ENCODE peak calls at places on chromosomes 2 and 18, in seven cellular contexts. Y is left ventricle myocardium inferior; X is left lung; V is CD8-positive, alpha-beta memory T cell; L is mesendoderm; K is upper lobe of right lung; S is adrenal gland. I is an unnamed sample.

GRCh38 chr2:86286518-86286917 is 50.9 kb downstream of the REEP1 start:
- DNase-seq in Y (no peak), X (no peak), V (no peak), L (no peak), K (peak; percentile 5), S (no peak), I (no peak)

GRCh38 chr2:134609924-134610498 is 108.8 kb downstream of the TMEM163 start:
- DNase-seq in Y (no peak), X (no peak), V (no peak), L (no peak), K (no peak), S (peak; percentile 29), I (no peak)

GRCh38 chr2:6826081-6826913 is 39.4 kb downstream of the CMPK2 start:
- DNase-seq in Y (no peak), X (no peak), V (peak; percentile 25), L (peak; percentile 87), K (no peak), S (peak; percentile 24), I (peak; percentile 75)

GRCh38 chr2:241154915-241155314 is 4.6 kb downstream of the PPP1R7 start:
- DNase-seq in Y (no peak), X (no peak), V (no peak), L (no peak), K (no peak), S (no peak), I (no peak)

GRCh38 chr18:64929026-64929425 is 780.1 kb upstream of the LINC00305 start:
- DNase-seq in Y (no peak), X (no peak), V (no peak), L (peak; percentile 4), K (no peak), S (no peak), I (no peak)

GRCh38 chr2:96869281-96869823 is 528 bp downstream of the SEMA4C start:
- DNase-seq in Y (peak; percentile 87), X (peak; percentile 78), V (no peak), L (peak; percentile 77), K (peak; percentile 88), S (peak; percentile 90), I (peak; percentile 77)

GRCh38 chr2:2326653-2327052 is 4.4 kb downstream of the MYT1L start:
- DNase-seq in Y (no peak), X (no peak), V (no peak), L (no peak), K (no peak), S (no peak), I (no peak)

GRCh38 chr2:73284296-73285161 is at the start of gene FBXO41:
- DNase-seq in Y (no peak), X (peak; percentile 63), V (peak; percentile 67), L (peak; percentile 54), K (peak; percentile 80), S (peak; percentile 49), I (peak; percentile 83)

GRCh38 chr2:118937817-118938216 is 4.2 kb upstream of the MARCO start:
- DNase-seq in Y (no peak), X (no peak), V (no peak), L (no peak), K (no peak), S (no peak), I (no peak)

GRCh38 chr2:16014041-16014787 is 73.9 kb downstream of the MYCN start:
- DNase-seq in Y (peak; percentile 40), X (no peak), V (no peak), L (no peak), K (no peak), S (no peak), I (peak; percentile 86)

GRCh38 chr2:237907144-237907543 is 47.7 kb downstream of the RAMP1 start:
- DNase-seq in Y (no peak), X (no peak), V (no peak), L (no peak), K (no peak), S (no peak), I (no peak)

GRCh38 chr2:11912980-11913379 is 166.5 kb downstream of the LPIN1 start:
- DNase-seq in Y (no peak), X (no peak), V (no peak), L (no peak), K (no peak), S (no peak), I (no peak)

GRCh38 chr2:241724259-241724974 is 10.0 kb upstream of the D2HGDH start:
- DNase-seq in Y (no peak), X (no peak), V (peak; percentile 20), L (peak; percentile 42), K (no peak), S (no peak), I (no peak)

GRCh38 chr2:58480191-58480590 is 239.1 kb upstream of the FANCL start:
- DNase-seq in Y (no peak), X (no peak), V (no peak), L (no peak), K (no peak), S (no peak), I (no peak)

GRCh38 chr18:61998957-61999356 is 106.2 kb upstream of the RNF152 start:
- DNase-seq in Y (no peak), X (no peak), V (no peak), L (peak; percentile 47), K (no peak), S (no peak), I (peak; percentile 32)

GRCh38 chr2:217222511-217222910 is 362.6 kb upstream of the TNP1 start:
- DNase-seq in Y (no peak), X (no peak), V (no peak), L (no peak), K (no peak), S (no peak), I (no peak)

GRCh38 chr2:48530033-48530804 is at the start of gene STON1:
- DNase-seq in Y (peak; percentile 63), X (peak; percentile 72), V (peak; percentile 5), L (peak; percentile 47), K (peak; percentile 78), S (peak; percentile 63), I (peak; percentile 57)

GRCh38 chr2:88077076-88077475 is 9.5 kb downstream of the SMYD1 start:
- DNase-seq in Y (peak; percentile 33), X (no peak), V (no peak), L (no peak), K (no peak), S (no peak), I (peak; percentile 80)

GRCh38 chr2:201904529-201905420 is 98.4 kb downstream of the CDK15 start:
- DNase-seq in Y (no peak), X (no peak), V (no peak), L (peak; percentile 89), K (no peak), S (no peak), I (no peak)

GRCh38 chr2:155815851-155816250 is 516.7 kb downstream of the NR4A2 start:
- DNase-seq in Y (no peak), X (no peak), V (no peak), L (peak; percentile 79), K (no peak), S (no peak), I (peak; percentile 54)

GRCh38 chr2:131094655-131095281 is 1.5 kb upstream of the FAM168B start:
- DNase-seq in Y (no peak), X (no peak), V (no peak), L (no peak), K (no peak), S (no peak), I (peak; percentile 21)

GRCh38 chr2:70851704-70852103 is 16.1 kb upstream of the CD207 start:
- DNase-seq in Y (no peak), X (no peak), V (peak; percentile 22), L (no peak), K (no peak), S (no peak), I (no peak)

GRCh38 chr2:1488851-1489250 is 75.6 kb downstream of the TPO start:
- DNase-seq in Y (no peak), X (no peak), V (no peak), L (no peak), K (no peak), S (no peak), I (no peak)

GRCh38 chr18:54261894-54262293 is 7.4 kb upstream of the POLI start:
- DNase-seq in Y (no peak), X (no peak), V (no peak), L (no peak), K (peak; percentile 83), S (no peak), I (no peak)

GRCh38 chr2:164913640-164914346 is 41.5 kb downstream of the SLC38A11 start:
- DNase-seq in Y (no peak), X (no peak), V (no peak), L (peak; percentile 66), K (no peak), S (no peak), I (peak; percentile 41)

GRCh38 chr18:58866261-58867232 is 1.9 kb downstream of the ZNF532 start:
- DNase-seq in Y (no peak), X (no peak), V (no peak), L (no peak), K (no peak), S (no peak), I (no peak)

GRCh38 chr18:58870130-58870529 is 5.5 kb downstream of the ZNF532 start:
- DNase-seq in Y (no peak), X (no peak), V (no peak), L (peak; percentile 79), K (no peak), S (no peak), I (no peak)

GRCh38 chr18:58870621-58871020 is 5.9 kb downstream of the ZNF532 start:
- DNase-seq in Y (no peak), X (no peak), V (no peak), L (no peak), K (no peak), S (no peak), I (no peak)

GRCh38 chr18:58867281-58867961 is 2.7 kb downstream of the ZNF532 start:
- DNase-seq in Y (no peak), X (no peak), V (no peak), L (peak; percentile 98), K (no peak), S (no peak), I (no peak)

GRCh38 chr18:58868440-58868839 is 3.8 kb downstream of the ZNF532 start:
- DNase-seq in Y (no peak), X (no peak), V (no peak), L (no peak), K (no peak), S (no peak), I (no peak)
- H3K4me1 ChIP-seq in Y (peaks cover 71% of the 10 kb centered on the region), X (peaks cover 6% of the 10 kb centered on the region), V (no peaks in the 10 kb centered on the region), L (peaks cover 25% of the 10 kb centered on the region), K (peaks cover 35% of the 10 kb centered on the region), S (peaks cover 31% of the 10 kb centered on the region), I (peaks cover 4% of the 10 kb centered on the region)

GRCh38 chr2:42929985-42930581 is 137.7 kb upstream of the HAAO start:
- DNase-seq in Y (no peak), X (no peak), V (no peak), L (peak; percentile 42), K (peak; percentile 51), S (no peak), I (peak; percentile 80)
- H3K4me1 ChIP-seq in Y (peaks cover 100% of the 10 kb centered on the region), X (peaks cover 36% of the 10 kb centered on the region), V (no peaks in the 10 kb centered on the region), L (peaks cover 20% of the 10 kb centered on the region), K (peaks cover 69% of the 10 kb centered on the region), S (peaks cover 72% of the 10 kb centered on the region), I (peaks cover 72% of the 10 kb centered on the region)

GRCh38 chr2:9772999-9773904 is 70.0 kb upstream of the TAF1B start:
- DNase-seq in Y (no peak), X (no peak), V (no peak), L (no peak), K (no peak), S (no peak), I (peak; percentile 55)
- H3K4me1 ChIP-seq in Y (peaks cover 48% of the 10 kb centered on the region), X (peaks cover 3% of the 10 kb centered on the region), V (peaks cover 15% of the 10 kb centered on the region), L (no peaks in the 10 kb centered on the region), K (peaks cover 18% of the 10 kb centered on the region), S (no peaks in the 10 kb centered on the region), I (peaks cover 13% of the 10 kb centered on the region)

DNA sequence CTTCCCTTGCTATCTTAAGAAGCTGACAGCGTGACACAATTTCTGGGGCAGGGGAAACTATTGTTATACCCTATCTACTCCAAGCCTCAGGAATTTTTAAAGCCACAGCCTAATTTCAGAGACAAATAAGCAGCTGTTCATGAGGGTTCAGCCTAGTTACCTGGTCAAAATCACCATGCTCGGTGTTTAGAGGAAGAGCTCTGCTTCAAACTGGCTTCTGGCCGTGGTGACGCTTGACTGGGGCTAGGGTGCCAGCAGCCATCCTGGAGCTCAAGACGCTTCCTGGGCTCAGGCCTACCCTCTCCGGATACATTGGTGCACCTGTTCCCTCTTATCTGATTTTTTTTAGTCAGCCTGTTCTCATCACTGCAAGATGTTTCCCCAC is 41.7 kb downstream of the FRZB start:
- DNase-seq in Y (no peak), X (no peak), V (no peak), L (peak; percentile 42), K (no peak), S (no peak), I (peak; percentile 54)
- H3K4me1 ChIP-seq in Y (no peaks in the 10 kb centered on the region), X (no peaks in the 10 kb centered on the region), V (no peaks in the 10 kb centered on the region), L (peaks cover 2% of the 10 kb centered on the region), K (no peaks in the 10 kb centered on the region), S (no peaks in the 10 kb centered on the region), I (peaks cover 8% of the 10 kb centered on the region)